ENCODE peak calls at places on chromosomes 5 and 9, in six cellular contexts. A is Peyer's patch, I is stomach, H is breast epithelium, R is fibroblast of lung, F is NT2/D1. V is an unnamed sample.

GRCh38 chr9:121348321-121348720 is 21.7 kb downstream of the STOM start:
- DNase-seq in H (no peak), A (no peak), F (no peak), I (no peak), R (peak; percentile 54), V (no peak)

GRCh38 chr5:15103864-15104263 is 232.3 kb upstream of the ANKH start:
- DNase-seq in I (no peak), R (no peak), F (no peak), H (no peak), A (no peak), V (no peak)

GRCh38 chr5:67806647-67807046 is 408.9 kb upstream of the PIK3R1 start:
- DNase-seq in I (no peak), H (no peak), R (no peak), F (no peak), A (no peak), V (no peak)

GRCh38 chr5:72378636-72379289 is 58.6 kb downstream of the PTCD2 start:
- DNase-seq in F (no peak), R (peak; percentile 83), I (no peak), A (no peak), H (peak; percentile 51), V (no peak)

GRCh38 chr9:120456218-120456617 is 123.7 kb downstream of the CDK5RAP2 start:
- DNase-seq in H (no peak), R (no peak), F (no peak), I (no peak), A (no peak), V (no peak)

GRCh38 chr9:116760636-116761035 is 73.5 kb downstream of the TRIM32 start:
- DNase-seq in A (no peak), R (no peak), I (no peak), H (no peak), F (no peak), V (no peak)

GRCh38 chr9:134136117-134136996 is 475 bp downstream of the WDR5 start:
- DNase-seq in H (no peak), R (peak; percentile 19), F (no peak), I (no peak), A (no peak), V (peak; percentile 46)

GRCh38 chr5:139747583-139748504 is 47.8 kb upstream of the PSD2 start:
- DNase-seq in A (peak; percentile 72), R (peak; percentile 59), F (no peak), H (peak; percentile 47), I (peak; percentile 31), V (peak; percentile 73)

GRCh38 chr5:126884269-126884819 is 107.4 kb downstream of the LMNB1 start:
- DNase-seq in R (peak; percentile 89), A (no peak), F (no peak), H (no peak), I (no peak), V (no peak)

GRCh38 chr9:134408389-134408788 is 82.1 kb downstream of the RXRA start:
- DNase-seq in I (no peak), H (no peak), A (no peak), F (no peak), R (no peak), V (no peak)

GRCh38 chr9:92147030-92147853 is 32.0 kb upstream of the SPTLC1 start:
- DNase-seq in I (no peak), R (peak; percentile 96), H (peak; percentile 43), F (no peak), A (no peak), V (no peak)

GRCh38 chr5:173891367-173891766 is 3.2 kb downstream of the CPEB4 start:
- DNase-seq in R (no peak), I (no peak), A (no peak), F (no peak), H (no peak), V (no peak)

GRCh38 chr5:77380636-77381035 is 111.5 kb downstream of the WDR41 start:
- DNase-seq in I (no peak), A (no peak), H (no peak), F (no peak), R (no peak), V (no peak)

GRCh38 chr9:99118782-99119466 is 14.0 kb downstream of the TGFBR1 start:
- DNase-seq in F (no peak), H (no peak), R (no peak), A (peak; percentile 77), I (no peak), V (peak; percentile 78)

GRCh38 chr9:79287881-79288280 is 283.9 kb upstream of the TLE4 start:
- DNase-seq in H (no peak), F (no peak), A (no peak), I (no peak), R (peak; percentile 59), V (no peak)

GRCh38 chr9:113221003-113221799 is at the start of the genes FKBP15 and SLC31A1:
- DNase-seq in A (peak; percentile 96), F (peak; percentile 98), I (peak; percentile 99), R (peak; percentile 98), H (peak; percentile 98), V (peak; percentile 97)

GRCh38 chr9:125632321-125633115 is 74.5 kb downstream of the MAPKAP1 start:
- DNase-seq in I (no peak), A (peak; percentile 54), R (peak; percentile 81), H (no peak), F (no peak), V (no peak)

GRCh38 chr5:75034137-75034739 is 18.1 kb downstream of the GCNT4 start:
- DNase-seq in A (no peak), I (peak; percentile 48), H (no peak), R (no peak), F (no peak), V (peak; percentile 36)

GRCh38 chr5:65213921-65214525 is 267.7 kb downstream of the ADAMTS6 start:
- DNase-seq in R (peak; percentile 26), A (no peak), H (no peak), I (no peak), F (no peak), V (no peak)

GRCh38 chr5:143086851-143087637 is 316.4 kb downstream of the NR3C1 start:
- DNase-seq in I (no peak), F (no peak), H (peak; percentile 30), R (peak; percentile 53), A (no peak), V (no peak)

GRCh38 chr5:133705331-133705730 is 93.0 kb upstream of the FSTL4 start:
- DNase-seq in R (no peak), I (no peak), A (no peak), H (no peak), F (no peak), V (no peak)

GRCh38 chr5:90680831-90681420 is 122.3 kb downstream of the ADGRV1 start:
- DNase-seq in H (no peak), A (no peak), R (no peak), F (no peak), I (no peak), V (no peak)

GRCh38 chr5:170225326-170226137 is 7.3 kb upstream of the C5orf58 start:
- DNase-seq in A (peak; percentile 79), F (peak; percentile 64), R (peak; percentile 41), H (peak; percentile 74), I (peak; percentile 74), V (peak; percentile 70)

GRCh38 chr5:3324421-3325101 is 271.1 kb upstream of the IRX1 start:
- DNase-seq in R (no peak), I (no peak), F (no peak), A (no peak), H (no peak), V (no peak)

GRCh38 chr9:92607088-92607487 is 62.8 kb downstream of the IPPK start:
- DNase-seq in I (no peak), H (no peak), R (peak; percentile 75), A (no peak), F (no peak), V (no peak)

GRCh38 chr5:132774896-132775295 is 2.1 kb downstream of the SEPTIN8 start:
- DNase-seq in H (no peak), A (no peak), I (no peak), F (no peak), R (no peak), V (no peak)

GRCh38 chr9:112069318-112070169 is 105.6 kb downstream of the SUSD1 start:
- DNase-seq in I (no peak), A (peak; percentile 33), F (no peak), R (peak; percentile 42), H (no peak), V (no peak)

GRCh38 chr5:109903061-109903460 is 213.3 kb downstream of the MAN2A1 start:
- DNase-seq in I (no peak), F (no peak), R (peak; percentile 26), H (no peak), A (no peak), V (no peak)

GRCh38 chr5:93621340-93621872 is 38.4 kb downstream of the NR2F1 start:
- DNase-seq in I (peak; percentile 53), F (no peak), R (peak; percentile 92), A (no peak), H (peak; percentile 36), V (no peak)

GRCh38 chr9:21710792-21711191 is 91.6 kb upstream of the MTAP start:
- DNase-seq in A (no peak), R (peak; percentile 73), F (no peak), H (no peak), I (no peak), V (peak; percentile 13)

GRCh38 chr5:127447822-127448221 is 69.6 kb upstream of the PRRC1 start:
- DNase-seq in R (peak; percentile 82), I (no peak), H (no peak), F (no peak), A (no peak), V (no peak)

GRCh38 chr5:6525910-6526309 is 77.3 kb downstream of the UBE2QL1 start:
- DNase-seq in R (no peak), H (no peak), I (peak; percentile 54), A (no peak), F (peak; percentile 9), V (no peak)

GRCh38 chr9:112809351-112809848 is 58.8 kb downstream of the SNX30 start:
- DNase-seq in F (no peak), A (peak; percentile 28), H (no peak), I (no peak), R (no peak), V (no peak)

GRCh38 chr9:109270971-109271900 is 49.6 kb downstream of the EPB41L4B start:
- DNase-seq in F (no peak), A (no peak), I (no peak), R (no peak), H (no peak), V (no peak)

GRCh38 chr9:4654538-4654937 is 7.6 kb upstream of the PLPP6 start:
- DNase-seq in F (no peak), I (no peak), R (no peak), H (no peak), A (no peak), V (no peak)

GRCh38 chr9:95029720-95030119 is 287.8 kb downstream of the FANCC start:
- DNase-seq in I (no peak), R (no peak), A (no peak), F (no peak), H (no peak), V (no peak)
- H3K4me1 ChIP-seq in I (peaks cover 79% of the 10 kb centered on the region), R (peaks cover 17% of the 10 kb centered on the region), A (no peaks in the 10 kb centered on the region), F (no peaks in the 10 kb centered on the region), H (no peaks in the 10 kb centered on the region), V (no peaks in the 10 kb centered on the region)

GRCh38 chr5:82054004-82054710 is 82.3 kb downstream of the ATG10 start:
- DNase-seq in F (no peak), R (no peak), H (no peak), A (no peak), I (no peak), V (no peak)
- H3K4me1 ChIP-seq in F (no peaks in the 10 kb centered on the region), R (no peaks in the 10 kb centered on the region), H (no peaks in the 10 kb centered on the region), A (no peaks in the 10 kb centered on the region), I (no peaks in the 10 kb centered on the region), V (no peaks in the 10 kb centered on the region)

GRCh38 chr5:36060516-36060885 is 6.2 kb downstream of the UGT3A2 start:
- DNase-seq in F (no peak), R (no peak), H (no peak), I (no peak), A (no peak), V (no peak)
- H3K4me1 ChIP-seq in F (no peaks in the 10 kb centered on the region), R (no peaks in the 10 kb centered on the region), H (no peaks in the 10 kb centered on the region), I (no peaks in the 10 kb centered on the region), A (no peaks in the 10 kb centered on the region), V (no peaks in the 10 kb centered on the region)

GRCh38 chr5:180084638-180085561 is 13.3 kb upstream of the RNF130 start:
- DNase-seq in R (no peak), A (no peak), I (peak; percentile 83), F (no peak), H (peak; percentile 42), V (no peak)
- H3K4me1 ChIP-seq in R (no peaks in the 10 kb centered on the region), A (no peaks in the 10 kb centered on the region), I (no peaks in the 10 kb centered on the region), F (peaks cover 8% of the 10 kb centered on the region), H (no peaks in the 10 kb centered on the region), V (peaks cover 5% of the 10 kb centered on the region)